ENCODE peak calls at places on chromosomes 2 and 18, in five cellular contexts. One of them, this sample, is unnamed.

GRCh38 chr2:226583715-226584114 is 215.9 kb downstream of the IRS1 start:
- DNase-seq in ovary: no peak
- DNase-seq in activated T-cell treated with anti-CD3 and anti-CD28 coated beads for 24 hours: no peak
- DNase-seq in uterus: no peak
- DNase-seq in DMS 273 treated with DMSO at 0.1 percent for 48 hours: no peak
- DNase-seq in this sample: no peak

GRCh38 chr2:106570316-106570715 is 83.2 kb downstream of the CD8B2 start:
- DNase-seq in ovary: no peak
- DNase-seq in activated T-cell treated with anti-CD3 and anti-CD28 coated beads for 24 hours: no peak
- DNase-seq in uterus: no peak
- DNase-seq in DMS 273 treated with DMSO at 0.1 percent for 48 hours: no peak
- DNase-seq in this sample: no peak

GRCh38 chr18:44536041-44536440 is 144.6 kb upstream of the SETBP1 start:
- DNase-seq in ovary: no peak
- DNase-seq in activated T-cell treated with anti-CD3 and anti-CD28 coated beads for 24 hours: no peak
- DNase-seq in uterus: peak
- DNase-seq in DMS 273 treated with DMSO at 0.1 percent for 48 hours: no peak
- DNase-seq in this sample: no peak

GRCh38 chr2:6787376-6787775 is 78.3 kb downstream of the CMPK2 start:
- DNase-seq in ovary: no peak
- DNase-seq in activated T-cell treated with anti-CD3 and anti-CD28 coated beads for 24 hours: no peak
- DNase-seq in uterus: no peak
- DNase-seq in DMS 273 treated with DMSO at 0.1 percent for 48 hours: no peak
- DNase-seq in this sample: no peak

GRCh38 chr2:51032748-51033355 is 920 bp upstream of the NRXN1 start:
- DNase-seq in ovary: no peak
- DNase-seq in activated T-cell treated with anti-CD3 and anti-CD28 coated beads for 24 hours: no peak
- DNase-seq in uterus: no peak
- DNase-seq in DMS 273 treated with DMSO at 0.1 percent for 48 hours: no peak
- DNase-seq in this sample: no peak

GRCh38 chr2:161844845-161845244 is 220.6 kb downstream of the SLC4A10 start:
- DNase-seq in ovary: no peak
- DNase-seq in activated T-cell treated with anti-CD3 and anti-CD28 coated beads for 24 hours: no peak
- DNase-seq in uterus: no peak
- DNase-seq in DMS 273 treated with DMSO at 0.1 percent for 48 hours: peak
- DNase-seq in this sample: no peak

GRCh38 chr18:31741096-31741735 is 19.5 kb downstream of the SLC25A52 start:
- DNase-seq in ovary: peak
- DNase-seq in activated T-cell treated with anti-CD3 and anti-CD28 coated beads for 24 hours: peak
- DNase-seq in uterus: peak
- DNase-seq in DMS 273 treated with DMSO at 0.1 percent for 48 hours: no peak
- DNase-seq in this sample: no peak

GRCh38 chr2:112709703-112710102 is 11.1 kb upstream of the NT5DC4 start:
- DNase-seq in ovary: no peak
- DNase-seq in activated T-cell treated with anti-CD3 and anti-CD28 coated beads for 24 hours: no peak
- DNase-seq in uterus: no peak
- DNase-seq in DMS 273 treated with DMSO at 0.1 percent for 48 hours: no peak
- DNase-seq in this sample: peak

GRCh38 chr2:20106746-20107145 is 55.3 kb upstream of the LAPTM4A start:
- DNase-seq in ovary: no peak
- DNase-seq in activated T-cell treated with anti-CD3 and anti-CD28 coated beads for 24 hours: no peak
- DNase-seq in uterus: no peak
- DNase-seq in DMS 273 treated with DMSO at 0.1 percent for 48 hours: no peak
- DNase-seq in this sample: no peak

GRCh38 chr2:189347540-189347939 is 93.7 kb upstream of the WDR75 start:
- DNase-seq in ovary: peak
- DNase-seq in activated T-cell treated with anti-CD3 and anti-CD28 coated beads for 24 hours: no peak
- DNase-seq in uterus: peak
- DNase-seq in DMS 273 treated with DMSO at 0.1 percent for 48 hours: peak
- DNase-seq in this sample: peak

This sample was measured in lower leg skin.